ENCODE peak calls at places on chromosomes 7 and 10, in eight cellular contexts. W is HFFc6, T is neural crest cell, Q is psoas muscle, B is B cell, P is choroid plexus epithelial cell, M is OCI-LY7, G is left ventricle myocardium inferior. Y is an unnamed sample.

GRCh38 chr7:143416565-143417149 is 8.0 kb upstream of the EPHA1 start:
- DNase-seq in W (peak), T (no peak), Q (no peak), B (peak), P (peak), M (peak), G (no peak), Y (no peak)

GRCh38 chr7:82410461-82410860 is 33.1 kb downstream of the CACNA2D1 start:
- DNase-seq in W (no peak), T (no peak), Q (peak), B (no peak), P (no peak), M (no peak), G (peak), Y (no peak)

GRCh38 chr10:44804661-44805060 is 106.5 kb upstream of the TMEM72 start:
- DNase-seq in W (no peak), T (no peak), Q (no peak), B (no peak), P (no peak), M (no peak), G (no peak), Y (no peak)

GRCh38 chr7:26199301-26200112 is 1.0 kb downstream of the HNRNPA2B1 start:
- DNase-seq in W (no peak), T (no peak), Q (peak), B (peak), P (no peak), M (peak), G (peak), Y (peak)

GRCh38 chr7:46360811-46361210 is 439.7 kb upstream of the IGFBP3 start:
- DNase-seq in W (no peak), T (no peak), Q (no peak), B (no peak), P (no peak), M (no peak), G (no peak), Y (no peak)

GRCh38 chr10:93032105-93032808 is 28.3 kb upstream of the CYP26C1 start:
- DNase-seq in W (no peak), T (no peak), Q (no peak), B (no peak), P (peak), M (no peak), G (no peak), Y (no peak)

GRCh38 chr10:79235765-79236755 is 111.2 kb upstream of the PPIF start:
- DNase-seq in W (no peak), T (no peak), Q (no peak), B (no peak), P (no peak), M (no peak), G (no peak), Y (no peak)

GRCh38 chr7:44280636-44280992 is 44.8 kb downstream of the CAMK2B start:
- DNase-seq in W (no peak), T (no peak), Q (no peak), B (no peak), P (no peak), M (no peak), G (peak), Y (no peak)

GRCh38 chr7:24255139-24255538 is 28.9 kb upstream of the NPY start:
- DNase-seq in W (no peak), T (no peak), Q (no peak), B (peak), P (no peak), M (no peak), G (no peak), Y (no peak)

GRCh38 chr10:133107442-133107841 is 19.7 kb downstream of the ADGRA1 start:
- DNase-seq in W (no peak), T (no peak), Q (no peak), B (no peak), P (no peak), M (no peak), G (no peak), Y (no peak)

GRCh38 chr10:2980116-2980515 is 87.2 kb upstream of the PFKP start:
- DNase-seq in W (peak), T (no peak), Q (no peak), B (no peak), P (peak), M (no peak), G (no peak), Y (no peak)

GRCh38 chr7:44867073-44867990 is 18.0 kb downstream of the PURB start:
- DNase-seq in W (peak), T (no peak), Q (peak), B (no peak), P (peak), M (no peak), G (no peak), Y (no peak)

GRCh38 chr7:1031716-1032455 is 12.5 kb upstream of the GPR146 start:
- DNase-seq in W (no peak), T (no peak), Q (no peak), B (no peak), P (no peak), M (no peak), G (no peak), Y (no peak)

GRCh38 chr7:158325530-158326381 is 261.9 kb downstream of the PTPRN2 start:
- DNase-seq in W (no peak), T (peak), Q (no peak), B (no peak), P (peak), M (no peak), G (no peak), Y (peak)

GRCh38 chr7:105828141-105828540 is 48.3 kb downstream of the ATXN7L1 start:
- DNase-seq in W (no peak), T (no peak), Q (no peak), B (no peak), P (no peak), M (no peak), G (no peak), Y (no peak)

GRCh38 chr10:49734676-49735075 is 27.4 kb downstream of the OGDHL start:
- DNase-seq in W (no peak), T (no peak), Q (no peak), B (no peak), P (no peak), M (no peak), G (no peak), Y (no peak)

GRCh38 chr10:71064413-71065118 is 147.8 kb upstream of the UNC5B start:
- DNase-seq in W (peak), T (no peak), Q (peak), B (no peak), P (peak), M (no peak), G (peak), Y (no peak)
- TF ChIP-seq CTCF in W (peak), T (no peak), Q (no peak), B (no peak), P (peak), M (peak), G (peak), Y (no peak)

GRCh38 chr10:35822316-35822715 is 180.2 kb upstream of the FZD8 start:
- DNase-seq in W (peak), T (peak), Q (peak), B (no peak), P (peak), M (no peak), G (peak), Y (peak)
- TF ChIP-seq CTCF in W (peak), T (peak), Q (peak), B (no peak), P (peak), M (no peak), G (peak), Y (peak)

GRCh38 chr7:100477871-100478248 is 1.2 kb downstream of the TSC22D4 start:
- DNase-seq in W (no peak), T (no peak), Q (no peak), B (peak), P (no peak), M (no peak), G (no peak), Y (no peak)

GRCh38 chr7:100475549-100475948 is 3.5 kb downstream of the TSC22D4 start:
- DNase-seq in W (no peak), T (no peak), Q (no peak), B (no peak), P (no peak), M (no peak), G (peak), Y (no peak)

GRCh38 chr7:100478966-100479660 is at the start of gene TSC22D4:
- DNase-seq in W (peak), T (peak), Q (peak), B (peak), P (peak), M (peak), G (peak), Y (peak)

GRCh38 chr7:100476108-100476780 is 2.8 kb downstream of the TSC22D4 start:
- DNase-seq in W (no peak), T (no peak), Q (no peak), B (no peak), P (no peak), M (peak), G (no peak), Y (no peak)

DNA sequence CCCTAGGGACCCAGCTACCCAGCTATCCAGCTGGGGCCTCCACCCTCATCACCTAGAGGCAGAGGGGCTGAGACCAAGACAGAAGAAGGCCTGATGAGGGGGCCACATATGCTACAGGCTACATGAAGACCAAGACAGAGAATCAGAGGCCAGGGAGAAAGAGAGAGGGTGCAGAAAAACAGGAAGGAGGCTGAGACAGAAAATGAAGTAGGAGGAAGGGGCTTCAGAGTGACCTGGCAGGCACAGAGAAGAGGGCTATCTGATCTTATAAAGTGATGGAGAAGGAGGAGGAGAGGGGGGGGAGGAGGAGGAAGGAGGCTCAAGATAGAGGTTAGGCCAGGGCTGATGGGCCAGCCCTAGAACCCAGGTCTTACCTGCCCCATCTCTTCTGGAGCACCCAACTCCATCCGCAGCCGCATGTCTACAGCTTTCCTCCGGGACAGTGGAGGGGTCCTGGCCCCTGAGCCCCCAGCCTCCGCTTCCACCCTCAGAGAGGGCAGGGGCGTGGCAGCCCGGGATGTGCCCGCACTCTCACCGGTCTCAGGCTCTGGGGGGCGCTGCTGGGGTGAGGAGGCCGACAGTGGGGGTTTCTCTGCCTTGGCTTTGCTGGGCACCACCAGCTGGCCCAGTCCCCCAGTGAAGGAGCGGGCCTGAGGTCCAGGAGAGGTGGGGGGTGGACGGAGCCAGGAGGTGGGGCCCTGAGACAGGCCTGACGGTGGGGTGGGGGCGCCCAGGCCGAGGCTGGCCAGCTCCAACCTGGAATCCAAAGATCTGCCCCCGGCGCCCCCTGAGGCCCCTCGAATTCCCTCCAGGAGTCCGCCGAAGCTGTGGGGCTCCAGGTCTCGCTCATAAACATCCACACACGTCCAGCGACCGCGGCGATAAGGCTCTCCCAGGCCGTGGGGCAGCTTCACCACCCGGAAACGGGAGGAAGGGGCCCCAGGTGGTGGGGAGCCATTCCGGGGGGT is 1.8 kb downstream of the TSC22D4 start:
- DNase-seq in W (no peak), T (no peak), Q (no peak), B (peak), P (no peak), M (peak), G (no peak), Y (no peak)
- TF ChIP-seq CTCF in W (peak), T (no peak), Q (no peak), B (peak), P (peak), M (peak), G (no peak), Y (no peak)

GRCh38 chr7:32034052-32034451 is 36.2 kb downstream of the PDE1C start:
- DNase-seq in W (no peak), T (no peak), Q (no peak), B (no peak), P (no peak), M (no peak), G (no peak), Y (no peak)
- TF ChIP-seq CTCF in W (no peak), T (no peak), Q (no peak), B (no peak), P (no peak), M (no peak), G (no peak), Y (no peak)

GRCh38 chr10:85402541-85402940 is 964.1 kb downstream of the GRID1 start:
- DNase-seq in W (no peak), T (no peak), Q (no peak), B (no peak), P (no peak), M (no peak), G (no peak), Y (no peak)
- TF ChIP-seq CTCF in W (no peak), T (no peak), Q (no peak), B (no peak), P (no peak), M (no peak), G (no peak), Y (no peak)

DNA sequence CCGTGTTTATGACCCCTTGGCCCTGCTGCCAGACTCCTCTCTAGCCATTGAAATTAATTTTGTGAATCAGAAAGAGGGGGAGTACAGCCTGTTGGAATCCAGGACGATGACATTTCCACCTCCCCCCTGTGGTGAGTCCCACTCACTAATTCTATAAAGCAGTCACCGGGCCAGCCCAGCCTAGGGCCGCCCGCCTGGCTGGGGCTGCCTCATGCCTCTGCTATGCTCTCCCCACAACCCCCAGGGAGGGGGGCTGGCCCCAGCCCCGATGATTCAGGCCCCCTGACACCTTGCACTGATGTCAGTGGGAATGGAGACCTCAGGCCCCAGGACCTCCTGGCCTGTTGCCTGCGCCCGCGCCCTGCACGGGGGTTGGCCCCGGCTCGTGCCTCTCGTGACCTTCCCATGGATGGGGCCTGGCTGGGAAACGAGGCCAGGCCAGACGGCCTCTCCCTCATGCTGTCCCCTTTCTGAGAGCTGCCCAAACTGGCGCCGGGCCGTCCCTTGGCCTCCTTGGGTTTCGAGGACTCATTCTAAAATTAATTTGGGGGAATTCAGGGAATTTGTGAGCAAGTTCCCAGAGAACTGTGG is 34.0 kb downstream of the TMEM270 start:
- DNase-seq in W (peak), T (no peak), Q (peak), B (no peak), P (peak), M (no peak), G (peak), Y (no peak)
- TF ChIP-seq CTCF in W (peak), T (no peak), Q (no peak), B (no peak), P (no peak), M (no peak), G (no peak), Y (no peak)

DNA sequence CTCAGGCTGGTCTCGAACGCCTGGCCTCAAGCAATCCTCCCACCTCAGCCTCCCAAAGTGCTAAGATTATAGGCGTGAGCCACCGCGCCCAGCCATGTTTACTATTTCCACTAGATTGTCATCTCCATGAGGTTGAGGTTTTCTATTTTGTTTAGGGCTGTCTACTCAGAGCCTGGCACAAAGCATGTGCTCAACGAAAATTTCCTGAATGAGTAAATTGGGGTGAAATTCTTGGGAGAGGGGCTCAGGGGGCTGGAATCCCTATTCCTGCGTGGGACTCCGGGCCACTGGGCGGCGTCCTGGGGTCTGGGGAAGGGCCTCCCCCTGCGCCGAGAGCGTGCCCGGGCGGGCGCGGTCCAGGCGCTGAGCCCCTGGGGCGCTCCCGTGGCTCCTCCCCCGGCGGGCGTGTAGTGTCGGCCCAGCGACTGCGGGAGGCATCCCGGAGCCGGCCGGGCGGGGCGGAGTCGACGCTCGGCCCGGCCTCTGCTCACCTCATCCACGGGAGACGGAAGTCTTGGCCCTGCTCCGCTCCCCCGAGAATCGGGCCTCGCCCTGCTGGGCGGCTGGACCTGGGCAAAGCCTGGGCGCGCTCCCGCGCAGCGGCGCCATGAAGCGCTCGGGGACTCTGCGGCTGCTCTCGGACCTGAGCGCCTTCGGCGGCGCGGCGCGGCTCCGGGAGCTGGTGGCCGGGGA is at the start of gene HPS6:
- DNase-seq in W (peak), T (peak), Q (peak), B (peak), P (peak), M (peak), G (peak), Y (peak)
- TF ChIP-seq CTCF in W (peak), T (peak), Q (peak), B (no peak), P (no peak), M (peak), G (peak), Y (peak)

DNA sequence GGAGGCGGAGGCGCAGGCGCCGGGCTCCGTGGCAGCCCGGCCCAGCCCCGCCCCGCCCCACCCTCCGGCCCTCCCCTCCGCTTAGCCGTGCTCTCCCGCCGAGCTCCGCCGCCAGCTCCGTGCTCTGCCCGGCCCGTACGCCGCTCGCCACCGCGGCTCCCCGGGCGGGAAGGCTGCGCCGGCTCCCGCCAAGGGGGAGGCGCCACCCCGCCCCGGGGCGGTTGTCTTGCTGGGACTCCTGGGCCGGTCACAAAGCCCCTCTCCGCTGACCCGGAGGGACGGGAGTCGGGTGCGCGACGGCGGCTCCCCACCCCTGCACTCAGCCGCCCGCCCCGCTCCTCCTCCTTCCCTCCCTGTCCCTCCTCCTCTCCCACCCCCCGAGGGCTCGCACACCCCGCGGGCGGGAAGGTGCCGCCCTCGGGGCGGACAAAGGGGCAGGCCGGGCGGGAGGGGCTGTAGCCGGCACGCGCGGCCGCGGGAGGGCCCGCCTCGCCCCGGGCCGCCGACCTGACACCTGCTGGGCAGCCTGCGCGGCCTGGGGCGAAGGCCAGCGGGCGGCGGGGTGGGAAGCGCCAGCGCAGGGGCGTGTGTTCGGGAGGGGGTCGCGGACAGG is 11.5 kb upstream of the SP8 start:
- DNase-seq in W (no peak), T (peak), Q (peak), B (no peak), P (peak), M (no peak), G (no peak), Y (no peak)
- TF ChIP-seq CTCF in W (no peak), T (no peak), Q (no peak), B (no peak), P (no peak), M (no peak), G (no peak), Y (peak)

DNA sequence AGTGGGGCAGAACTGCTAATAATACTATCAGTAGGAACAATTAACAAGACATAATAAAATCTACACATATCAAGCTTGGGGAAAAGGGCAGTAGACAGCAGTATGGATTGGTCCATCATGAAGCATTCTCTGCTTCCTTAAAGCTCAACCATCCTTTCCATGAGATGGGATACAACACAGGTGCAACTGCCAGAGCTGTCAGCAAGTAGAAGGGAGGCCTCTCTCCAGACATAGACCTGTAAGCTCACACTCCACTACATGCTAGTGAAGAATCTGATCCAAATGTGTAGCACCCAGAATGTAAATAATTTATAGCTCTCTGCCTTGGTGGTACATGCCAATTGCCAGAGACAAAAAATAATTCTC is 41.5 kb upstream of the ANAPC16 start:
- DNase-seq in W (no peak), T (no peak), Q (no peak), B (no peak), P (no peak), M (no peak), G (no peak), Y (no peak)
- TF ChIP-seq CTCF in W (no peak), T (no peak), Q (no peak), B (no peak), P (no peak), M (no peak), G (no peak), Y (no peak)